ENCODE peak calls at places on chromosomes 6 and 20, in nine cellular contexts. H, P, T, V, Z, Q, U, Y and G are unnamed samples. For H3K36me3, the result is how much of the 10 kb centered on the place peaks cover.

GRCh38 chr20:51042064-51042463 is 19.2 kb upstream of the KCNG1 start:
- DNase-seq in H (peak), P (no peak), T (no peak), V (no peak), Z (no peak), Q (no peak), U (peak), Y (no peak), G (peak)

GRCh38 chr6:70973591-70973990 is 16.7 kb upstream of the B3GAT2 start:
- DNase-seq in H (no peak), P (no peak), T (no peak), V (no peak), Z (no peak), Q (no peak), U (no peak), Y (no peak), G (peak)

GRCh38 chr6:20404641-20405032 is 3.0 kb downstream of the E2F3 start:
- DNase-seq in H (peak), P (no peak), T (peak), V (peak), Z (no peak), Q (no peak), U (peak), Y (peak), G (peak)

GRCh38 chr6:42710316-42710715 is 12.1 kb downstream of the PRPH2 start:
- DNase-seq in H (peak), P (no peak), T (no peak), V (no peak), Z (no peak), Q (peak), U (no peak), Y (no peak), G (no peak)

GRCh38 chr6:134005824-134006223 is 46.6 kb downstream of the SLC2A12 start:
- DNase-seq in H (no peak), P (no peak), T (no peak), V (no peak), Z (no peak), Q (no peak), U (no peak), Y (no peak), G (no peak)

GRCh38 chr6:110323004-110323657 is 35.0 kb downstream of the METTL24 start:
- DNase-seq in H (no peak), P (no peak), T (no peak), V (no peak), Z (no peak), Q (no peak), U (no peak), Y (no peak), G (no peak)

GRCh38 chr6:155050311-155050710 is 55.2 kb downstream of the TIAM2 start:
- DNase-seq in H (peak), P (no peak), T (no peak), V (no peak), Z (no peak), Q (no peak), U (peak), Y (no peak), G (peak)

GRCh38 chr6:17470209-17470952 is 77.0 kb downstream of the CAP2 start:
- DNase-seq in H (peak), P (no peak), T (peak), V (no peak), Z (no peak), Q (no peak), U (no peak), Y (no peak), G (no peak)

GRCh38 chr20:22243063-22243462 is 341.3 kb downstream of the FOXA2 start:
- DNase-seq in H (no peak), P (no peak), T (no peak), V (no peak), Z (no peak), Q (no peak), U (no peak), Y (no peak), G (no peak)

GRCh38 chr6:80282913-80283554 is 176.6 kb downstream of the BCKDHB start:
- DNase-seq in H (no peak), P (no peak), T (peak), V (no peak), Z (no peak), Q (no peak), U (peak), Y (no peak), G (no peak)

GRCh38 chr20:62368629-62369507 is 1.8 kb upstream of the LAMA5 start:
- DNase-seq in H (peak), P (no peak), T (peak), V (peak), Z (peak), Q (no peak), U (peak), Y (peak), G (peak)

GRCh38 chr6:49662231-49662876 is 25.7 kb upstream of the RHAG start:
- DNase-seq in H (no peak), P (no peak), T (no peak), V (no peak), Z (no peak), Q (no peak), U (no peak), Y (no peak), G (no peak)

GRCh38 chr20:17647391-17648305 is 34.4 kb downstream of the RRBP1 start:
- DNase-seq in H (no peak), P (no peak), T (no peak), V (no peak), Z (no peak), Q (no peak), U (no peak), Y (no peak), G (no peak)

GRCh38 chr20:609371-609964 is 641 bp downstream of the TCF15 start:
- DNase-seq in H (no peak), P (no peak), T (no peak), V (peak), Z (no peak), Q (no peak), U (no peak), Y (no peak), G (no peak)

GRCh38 chr6:116101790-116102189 is 1.1 kb downstream of the NT5DC1 start:
- DNase-seq in H (no peak), P (no peak), T (no peak), V (no peak), Z (no peak), Q (no peak), U (no peak), Y (no peak), G (no peak)

GRCh38 chr6:14880052-14880451 is 365.8 kb upstream of the JARID2 start:
- DNase-seq in H (no peak), P (no peak), T (no peak), V (no peak), Z (no peak), Q (no peak), U (no peak), Y (no peak), G (no peak)

GRCh38 chr6:53524455-53524815 is 20.5 kb downstream of the GCLC start:
- DNase-seq in H (peak), P (no peak), T (peak), V (no peak), Z (no peak), Q (no peak), U (peak), Y (no peak), G (peak)

DNA sequence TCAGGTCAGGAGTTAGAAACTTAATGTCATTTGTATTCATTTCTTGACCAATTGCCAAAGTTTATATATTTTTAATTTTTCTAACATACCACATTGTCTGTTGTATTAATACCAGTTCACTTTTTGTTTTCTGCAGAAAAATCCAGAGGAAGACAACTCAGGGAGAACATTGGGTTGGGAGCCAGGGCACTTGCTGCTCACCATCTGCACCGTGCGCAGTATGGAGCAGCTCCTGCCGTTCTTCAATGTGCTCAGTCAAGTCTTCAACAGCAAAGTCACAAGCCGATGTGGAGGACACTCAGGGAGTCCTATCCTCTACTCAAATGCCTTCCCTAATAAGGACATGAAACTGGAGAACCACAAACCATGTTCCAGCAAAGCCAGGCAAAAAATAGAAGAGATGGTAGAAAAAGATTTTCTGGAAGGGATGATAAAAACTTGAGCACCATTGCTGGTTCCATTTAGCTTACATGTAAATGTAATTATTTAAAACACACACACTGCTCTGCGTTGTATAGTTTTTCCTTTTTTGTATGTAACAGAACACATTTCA is 25.3 kb downstream of the PGM3 start:
- DNase-seq in H (no peak), P (no peak), T (no peak), V (no peak), Z (no peak), Q (no peak), U (no peak), Y (no peak), G (no peak)
- H3K36me3 ChIP-seq in H (under half), P (under half), T (half or more), V (half or more), Z (half or more), Q (under half), U (under half), Y (half or more), G (under half)

GRCh38 chr20:31667315-31668285 is 29.9 kb downstream of the COX4I2 start:
- DNase-seq in H (no peak), P (no peak), T (no peak), V (no peak), Z (no peak), Q (no peak), U (no peak), Y (no peak), G (no peak)
- H3K36me3 ChIP-seq in H (under half), P (under half), T (under half), V (under half), Z (under half), Q (under half), U (half or more), Y (under half), G (under half)

GRCh38 chr6:31692353-31692752 is 10.8 kb downstream of the ABHD16A start:
- DNase-seq in H (no peak), P (no peak), T (no peak), V (no peak), Z (no peak), Q (no peak), U (no peak), Y (no peak), G (no peak)

GRCh38 chr6:31690231-31691077 is 9.6 kb upstream of the LY6G5C start:
- DNase-seq in H (no peak), P (no peak), T (no peak), V (no peak), Z (no peak), Q (no peak), U (no peak), Y (no peak), G (no peak)

GRCh38 chr6:31691564-31692108 is 10.8 kb upstream of the LY6G5C start:
- DNase-seq in H (no peak), P (no peak), T (no peak), V (no peak), Z (no peak), Q (no peak), U (no peak), Y (no peak), G (no peak)

GRCh38 chr6:31689249-31690110 is 8.6 kb upstream of the LY6G5C start:
- DNase-seq in H (no peak), P (no peak), T (no peak), V (peak), Z (no peak), Q (no peak), U (no peak), Y (peak), G (no peak)

DNA sequence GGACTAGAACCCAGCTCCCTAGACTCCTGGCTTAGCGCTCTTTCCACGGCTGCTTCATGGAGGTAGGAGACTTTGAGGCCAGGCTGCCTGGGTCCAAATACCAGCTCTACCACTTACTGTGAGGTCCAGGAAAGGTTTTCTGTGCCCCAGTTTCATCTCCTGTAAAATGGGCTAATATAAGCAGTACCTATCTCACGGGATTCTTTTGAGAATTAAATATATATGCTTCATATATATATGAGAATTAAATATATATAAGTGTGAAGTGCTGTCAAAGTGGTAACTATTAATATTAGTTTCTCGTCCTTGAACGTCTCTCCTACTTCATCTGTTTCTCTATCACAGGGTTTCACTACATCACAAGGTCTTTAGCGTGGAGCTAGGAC is 10.2 kb upstream of the LY6G5C start:
- DNase-seq in H (no peak), P (no peak), T (no peak), V (no peak), Z (no peak), Q (no peak), U (no peak), Y (no peak), G (no peak)
- H3K36me3 ChIP-seq in H (half or more), P (half or more), T (half or more), V (half or more), Z (half or more), Q (under half), U (under half), Y (under half), G (under half)

DNA sequence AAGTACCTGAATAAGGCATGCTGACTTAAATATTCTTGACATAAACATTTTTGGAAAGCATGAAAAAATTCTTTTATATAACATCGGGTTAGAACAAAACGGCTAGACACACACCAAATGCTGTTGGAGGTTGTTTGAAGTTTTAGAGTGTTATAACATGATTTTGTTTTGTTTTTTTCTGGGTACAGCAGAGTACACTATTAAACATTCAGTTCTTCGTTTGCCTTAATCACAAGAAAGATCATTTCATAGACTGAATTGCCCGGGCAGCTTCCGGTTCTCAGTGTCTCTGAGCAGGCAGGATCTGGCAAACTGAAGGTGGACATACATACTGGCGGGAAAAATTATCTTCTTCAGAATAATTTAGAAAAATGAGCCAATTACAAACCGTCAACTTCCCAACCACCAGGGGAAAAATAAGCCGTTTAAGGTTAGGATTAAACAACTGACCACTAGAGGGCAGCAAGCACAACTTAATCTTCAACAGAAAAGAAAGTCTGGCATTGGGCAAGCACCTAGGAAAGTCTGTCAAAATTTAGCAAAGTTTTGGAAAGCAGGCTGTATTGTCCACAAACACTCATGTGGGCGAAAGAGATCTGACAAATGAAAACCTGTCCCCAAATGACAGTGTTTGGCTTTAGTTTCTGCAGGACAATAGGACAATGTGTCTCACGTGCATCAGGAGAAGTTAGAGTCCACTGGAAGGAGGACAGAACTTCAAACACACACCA is 15.0 kb downstream of the ZNF217 start:
- DNase-seq in H (peak), P (no peak), T (peak), V (peak), Z (no peak), Q (no peak), U (peak), Y (peak), G (peak)
- H3K36me3 ChIP-seq in H (half or more), P (under half), T (half or more), V (half or more), Z (under half), Q (under half), U (half or more), Y (half or more), G (under half)